ENCODE peak calls at places on chromosomes 16 and 17, in seven cellular contexts. Q is neural progenitor cell, L is H1, S is PC-3, K is fibroblast of lung, M is GM23338, T is neuronal stem cell. W is an unnamed sample.

GRCh38 chr16:66587881-66588600 is 8.8 kb downstream of the CMTM2 start:
- DNase-seq in Q (no peak), L (no peak), S (no peak), K (no peak), M (no peak), T (no peak), W (no peak)

GRCh38 chr17:63258785-63259184 is 187.3 kb downstream of the CYB561 start:
- DNase-seq in Q (no peak), L (no peak), S (no peak), K (no peak), M (no peak), T (no peak), W (no peak)

GRCh38 chr17:17538417-17539391 is 42.5 kb upstream of the RASD1 start:
- DNase-seq in Q (no peak), L (no peak), S (peak), K (peak), M (no peak), T (no peak), W (no peak)

GRCh38 chr17:44314869-44315661 is 6.7 kb downstream of the RUNDC3A start:
- DNase-seq in Q (peak), L (no peak), S (peak), K (no peak), M (peak), T (no peak), W (peak)

GRCh38 chr17:63497708-63498483 is 21.0 kb downstream of the ACE start:
- DNase-seq in Q (peak), L (no peak), S (peak), K (peak), M (peak), T (no peak), W (peak)

GRCh38 chr17:43316522-43317142 is 82.2 kb upstream of the ARL4D start:
- DNase-seq in Q (peak), L (no peak), S (no peak), K (no peak), M (peak), T (no peak), W (no peak)

GRCh38 chr17:16122697-16123434 is 92.5 kb downstream of the NCOR1 start:
- DNase-seq in Q (no peak), L (no peak), S (peak), K (peak), M (no peak), T (no peak), W (no peak)

GRCh38 chr16:89300311-89300975 is 82.9 kb downstream of the ZNF778 start:
- DNase-seq in Q (no peak), L (no peak), S (no peak), K (no peak), M (no peak), T (no peak), W (no peak)

GRCh38 chr16:81204794-81205680 is 33.5 kb upstream of the BCO1 start:
- DNase-seq in Q (peak), L (no peak), S (peak), K (peak), M (peak), T (peak), W (peak)

GRCh38 chr17:73293480-73293911 is 18.3 kb downstream of the CDC42EP4 start:
- DNase-seq in Q (no peak), L (no peak), S (peak), K (peak), M (no peak), T (no peak), W (no peak)

GRCh38 chr16:79182618-79183017 is 417.9 kb downstream of the MAF start:
- DNase-seq in Q (no peak), L (no peak), S (no peak), K (peak), M (no peak), T (no peak), W (no peak)

GRCh38 chr17:7014995-7015586 is 2.7 kb downstream of the RNASEK start:
- DNase-seq in Q (peak), L (no peak), S (no peak), K (peak), M (peak), T (no peak), W (peak)

GRCh38 chr17:62963296-62963695 is 2.7 kb upstream of the TANC2 start:
- DNase-seq in Q (no peak), L (no peak), S (peak), K (peak), M (no peak), T (no peak), W (no peak)

GRCh38 chr17:6455321-6455705 is 11.1 kb downstream of the PIMREG start:
- DNase-seq in Q (peak), L (no peak), S (no peak), K (peak), M (peak), T (no peak), W (peak)

GRCh38 chr17:58310511-58311428 is 17.8 kb downstream of the TSPOAP1 start:
- DNase-seq in Q (no peak), L (no peak), S (no peak), K (no peak), M (no peak), T (no peak), W (no peak)

GRCh38 chr16:86628614-86629013 is 50.3 kb downstream of the FOXL1 start:
- DNase-seq in Q (no peak), L (no peak), S (peak), K (peak), M (no peak), T (no peak), W (no peak)

GRCh38 chr17:40560592-40561293 is 4.5 kb downstream of the CCR7 start:
- DNase-seq in Q (no peak), L (no peak), S (no peak), K (peak), M (no peak), T (no peak), W (peak)

GRCh38 chr17:3645310-3645709 is 8.8 kb downstream of the CTNS start:
- DNase-seq in Q (no peak), L (no peak), S (no peak), K (no peak), M (no peak), T (no peak), W (no peak)

GRCh38 chr17:70172449-70172848 is 3.1 kb downstream of the KCNJ2 start:
- DNase-seq in Q (no peak), L (no peak), S (no peak), K (peak), M (no peak), T (no peak), W (no peak)

GRCh38 chr17:33210240-33210639 is 82.9 kb downstream of the ASIC2 start:
- DNase-seq in Q (no peak), L (no peak), S (no peak), K (no peak), M (no peak), T (no peak), W (no peak)

GRCh38 chr17:49928826-49929475 is 40.0 kb upstream of the DLX4 start:
- DNase-seq in Q (no peak), L (no peak), S (peak), K (peak), M (no peak), T (no peak), W (no peak)

GRCh38 chr17:67713169-67713568 is 4.6 kb upstream of the NOL11 start:
- DNase-seq in Q (no peak), L (no peak), S (no peak), K (no peak), M (no peak), T (no peak), W (no peak)

GRCh38 chr17:51150932-51151331 is 2.4 kb upstream of the NME1 start:
- DNase-seq in Q (no peak), L (no peak), S (no peak), K (no peak), M (no peak), T (no peak), W (no peak)

GRCh38 chr16:20743591-20743990 is 2.0 kb upstream of the THUMPD1 start:
- DNase-seq in Q (no peak), L (no peak), S (no peak), K (no peak), M (no peak), T (no peak), W (no peak)

GRCh38 chr16:67391424-67392300 is 1.6 kb downstream of the TPPP3 start:
- DNase-seq in Q (no peak), L (no peak), S (no peak), K (no peak), M (no peak), T (no peak), W (no peak)

GRCh38 chr16:49748322-49748721 is 107.6 kb downstream of the ZNF423 start:
- DNase-seq in Q (no peak), L (no peak), S (no peak), K (peak), M (no peak), T (no peak), W (no peak)

GRCh38 chr16:31323959-31324629 is 30.9 kb upstream of the ITGAX start:
- DNase-seq in Q (no peak), L (no peak), S (no peak), K (no peak), M (no peak), T (no peak), W (no peak)
- H2AFZ ChIP-seq in Q (no peak), L (no peak), S (no peak), K (no peak), M (no peak), T (no peak), W (no peak)

GRCh38 chr16:379183-379960 is 2.4 kb downstream of the PGAP6 start:
- DNase-seq in Q (no peak), L (peak), S (no peak), K (no peak), M (peak), T (no peak), W (no peak)
- H2AFZ ChIP-seq in Q (no peak), L (no peak), S (no peak), K (no peak), M (no peak), T (no peak), W (no peak)

GRCh38 chr16:1676661-1677060 is 1.4 kb upstream of the JPT2 start:
- DNase-seq in Q (no peak), L (no peak), S (no peak), K (no peak), M (no peak), T (no peak), W (no peak)

GRCh38 chr16:1678500-1679098 is 520 bp downstream of the JPT2 start:
- DNase-seq in Q (peak), L (no peak), S (peak), K (peak), M (peak), T (peak), W (no peak)

GRCh38 chr16:1677942-1678499 is at the start of gene JPT2:
- DNase-seq in Q (peak), L (peak), S (peak), K (peak), M (peak), T (peak), W (peak)

GRCh38 chr16:1674751-1675664 is 3.1 kb upstream of the JPT2 start:
- DNase-seq in Q (no peak), L (no peak), S (peak), K (peak), M (no peak), T (no peak), W (no peak)

DNA sequence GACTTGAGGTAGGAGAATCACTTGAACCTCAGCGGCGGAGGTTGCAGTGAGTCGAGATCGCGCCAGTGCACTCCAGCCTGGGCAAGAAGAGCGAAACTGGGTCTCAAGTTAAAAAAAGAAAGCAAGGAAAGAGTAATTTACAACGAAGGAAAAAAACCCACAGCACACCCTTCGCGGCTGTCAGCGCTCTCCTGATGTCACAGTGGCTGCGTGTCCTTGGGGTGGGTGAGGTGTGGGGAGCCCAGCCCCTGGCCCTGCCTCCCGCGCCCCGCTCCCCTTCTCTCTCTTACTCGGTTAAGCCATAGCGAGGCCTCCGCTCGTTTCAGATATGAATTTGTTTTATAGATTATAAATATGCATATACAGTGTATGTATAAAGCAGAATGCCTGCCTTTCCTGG is 740 bp upstream of the JPT2 start:
- DNase-seq in Q (peak), L (no peak), S (no peak), K (no peak), M (peak), T (no peak), W (no peak)
- H2AFZ ChIP-seq in Q (no peak), L (no peak), S (no peak), K (no peak), M (no peak), T (no peak), W (peak)

GRCh38 chr17:82273327-82274133 is at the start of gene CSNK1D:
- DNase-seq in Q (peak), L (no peak), S (peak), K (peak), M (peak), T (peak), W (peak)

GRCh38 chr17:82276951-82277350 is 3.5 kb upstream of the CSNK1D start:
- DNase-seq in Q (no peak), L (no peak), S (no peak), K (no peak), M (no peak), T (no peak), W (no peak)

GRCh38 chr17:82272495-82273326 is 789 bp downstream of the CSNK1D start:
- DNase-seq in Q (peak), L (no peak), S (no peak), K (no peak), M (peak), T (no peak), W (peak)

GRCh38 chr17:82275326-82275725 is 1.8 kb upstream of the CSNK1D start:
- DNase-seq in Q (no peak), L (no peak), S (no peak), K (no peak), M (no peak), T (no peak), W (no peak)

GRCh38 chr17:82274134-82275020 is 877 bp upstream of the CSNK1D start:
- DNase-seq in Q (no peak), L (no peak), S (no peak), K (no peak), M (no peak), T (no peak), W (no peak)
- H2AFZ ChIP-seq in Q (peak), L (peak), S (peak), K (no peak), M (peak), T (peak), W (peak)